ENCODE peak calls at places on chromosomes 11 and 22, in six cellular contexts. M, P, W, U, E and B are unnamed samples.

GRCh38 chr11:121802542-121802941 is 313.5 kb downstream of the BLID start:
- DNase-seq in M (no peak), P (peak; percentile 28), W (no peak), U (no peak), E (no peak), B (no peak)

GRCh38 chr22:36027579-36027959 is 1.1 kb downstream of the RBFOX2 start:
- DNase-seq in M (no peak), P (peak; percentile 44), W (no peak), U (no peak), E (no peak), B (peak; percentile 53)

GRCh38 chr11:24234822-24235508 is 261.9 kb upstream of the LUZP2 start:
- DNase-seq in M (peak; percentile 27), P (peak; percentile 66), W (no peak), U (peak; percentile 35), E (no peak), B (no peak)

GRCh38 chr11:118046964-118047700 is 29.7 kb upstream of the TMPRSS4 start:
- DNase-seq in M (no peak), P (no peak), W (no peak), U (no peak), E (no peak), B (no peak)

GRCh38 chr11:131027501-131027900 is 111.2 kb upstream of the SNX19 start:
- DNase-seq in M (no peak), P (peak; percentile 17), W (no peak), U (no peak), E (no peak), B (no peak)

GRCh38 chr11:6894097-6894496 is 1.8 kb upstream of the OR2D2 start:
- DNase-seq in M (no peak), P (no peak), W (no peak), U (no peak), E (no peak), B (no peak)

GRCh38 chr11:468493-468892 is 18.4 kb downstream of the PTDSS2 start:
- DNase-seq in M (no peak), P (no peak), W (no peak), U (no peak), E (no peak), B (no peak)

GRCh38 chr11:130588471-130588870 is 140.0 kb downstream of the ADAMTS15 start:
- DNase-seq in M (peak; percentile 26), P (no peak), W (no peak), U (no peak), E (no peak), B (no peak)

GRCh38 chr11:122656073-122656630 is 630 bp downstream of the UBASH3B start:
- DNase-seq in M (peak; percentile 44), P (peak; percentile 76), W (peak; percentile 21), U (peak; percentile 82), E (peak; percentile 56), B (peak; percentile 61)

GRCh38 chr11:95831198-95831883 is 41.0 kb downstream of the CEP57 start:
- DNase-seq in M (peak; percentile 52), P (peak; percentile 84), W (no peak), U (no peak), E (no peak), B (no peak)

GRCh38 chr22:31738566-31738965 is 11.4 kb downstream of the PRR14L start:
- DNase-seq in M (no peak), P (no peak), W (no peak), U (no peak), E (no peak), B (no peak)

GRCh38 chr11:82996966-82997606 is 74.6 kb downstream of the RAB30 start:
- DNase-seq in M (peak; percentile 80), P (no peak), W (no peak), U (no peak), E (no peak), B (peak; percentile 52)
- H3K4me3 ChIP-seq in M (no peak overlapping the region), P (no peak overlapping the region), W (no peak overlapping the region), U (no peak overlapping the region), E (no peak overlapping the region), B (no peak overlapping the region)

DNA sequence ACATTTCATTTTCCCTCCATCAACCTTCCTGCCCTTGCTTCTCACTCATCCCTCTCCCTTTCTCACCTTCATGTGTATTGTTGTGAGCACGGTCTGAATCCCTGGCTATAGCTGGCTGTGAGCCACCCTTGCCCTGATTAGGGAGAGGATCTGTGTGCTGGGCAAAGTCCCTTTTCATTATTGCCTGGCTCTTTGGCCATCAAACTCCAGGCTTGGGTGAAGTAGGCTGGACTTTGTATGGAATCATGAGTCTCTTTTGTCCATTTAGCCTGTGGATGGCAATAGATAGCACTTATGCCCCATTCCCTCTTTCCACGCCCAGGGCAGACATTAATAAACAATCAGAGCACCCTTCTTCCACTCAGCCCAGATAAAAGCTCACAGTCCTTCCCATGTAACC is 6.7 kb downstream of the MYO18B start:
- DNase-seq in M (no peak), P (no peak), W (no peak), U (no peak), E (no peak), B (no peak)
- H3K4me3 ChIP-seq in M (no peak overlapping the region), P (no peak overlapping the region), W (no peak overlapping the region), U (no peak overlapping the region), E (no peak overlapping the region), B (no peak overlapping the region)

GRCh38 chr22:38167988-38168407 is 13.6 kb downstream of the PLA2G6 start:
- DNase-seq in M (peak; percentile 63), P (no peak), W (no peak), U (peak; percentile 37), E (no peak), B (no peak)
- H3K4me3 ChIP-seq in M (no peak overlapping the region), P (no peak overlapping the region), W (no peak overlapping the region), U (no peak overlapping the region), E (no peak overlapping the region), B (no peak overlapping the region)

DNA sequence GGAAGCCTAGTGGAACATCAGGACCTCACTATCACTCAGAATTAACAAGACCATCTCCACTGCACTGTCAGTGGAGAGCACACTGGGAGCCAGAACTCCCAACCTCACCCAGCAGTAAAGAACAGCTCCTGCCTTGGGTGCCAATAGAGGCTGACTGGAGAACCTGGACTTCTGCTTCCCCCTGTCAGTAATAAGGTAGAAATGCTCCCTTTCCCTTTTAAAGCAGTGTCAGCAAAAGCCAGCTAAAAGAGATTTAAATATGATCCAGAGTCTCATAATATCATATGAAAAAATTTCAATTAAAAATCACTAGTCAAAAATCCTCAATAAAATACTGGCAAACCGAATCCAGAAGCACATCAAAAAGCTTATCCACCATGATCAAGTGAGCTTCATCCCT is 82.8 kb downstream of the SPATA19 start:
- DNase-seq in M (no peak), P (no peak), W (no peak), U (no peak), E (no peak), B (no peak)
- H3K4me3 ChIP-seq in M (no peak overlapping the region), P (no peak overlapping the region), W (no peak overlapping the region), U (no peak overlapping the region), E (no peak overlapping the region), B (no peak overlapping the region)

GRCh38 chr11:71084306-71085012 is 167.9 kb downstream of the SHANK2 start:
- DNase-seq in M (no peak), P (no peak), W (no peak), U (no peak), E (no peak), B (no peak)
- H3K4me3 ChIP-seq in M (no peak overlapping the region), P (no peak overlapping the region), W (no peak overlapping the region), U (no peak overlapping the region), E (no peak overlapping the region), B (no peak overlapping the region)